ENCODE peak calls at places on chromosomes 13 and 19, in seven cellular contexts. X, V, T, E, K, A and Z are unnamed samples.
A peak's percentile ranks its signal among the peaks of the same experiment; 100 is the strongest.

GRCh38 chr13:25170554-25171107 is 1.5 kb downstream of the AMER2 start:
- DNase-seq in X (no peak), V (no peak), T (peak; percentile 50), E (no peak), K (peak; percentile 73), A (no peak), Z (no peak)

GRCh38 chr19:743168-743687 is 7.7 kb upstream of the MISP start:
- DNase-seq in X (no peak), V (peak; percentile 41), T (no peak), E (no peak), K (no peak), A (no peak), Z (no peak)

GRCh38 chr13:48678316-48678715 is 24.6 kb downstream of the CYSLTR2 start:
- DNase-seq in X (no peak), V (no peak), T (no peak), E (no peak), K (no peak), A (no peak), Z (no peak)

GRCh38 chr13:91659583-91660415 is 261.4 kb downstream of the GPC5 start:
- DNase-seq in X (no peak), V (no peak), T (no peak), E (peak; percentile 2), K (no peak), A (no peak), Z (no peak)

GRCh38 chr13:28621439-28621838 is 37.5 kb upstream of the POMP start:
- DNase-seq in X (no peak), V (no peak), T (no peak), E (no peak), K (no peak), A (no peak), Z (no peak)

GRCh38 chr13:109836629-109837607 is 50.5 kb upstream of the IRS2 start:
- DNase-seq in X (no peak), V (no peak), T (no peak), E (peak; percentile 38), K (no peak), A (peak; percentile 13), Z (no peak)

GRCh38 chr13:96294930-96295657 is 205.2 kb downstream of the HS6ST3 start:
- DNase-seq in X (no peak), V (no peak), T (no peak), E (no peak), K (no peak), A (no peak), Z (no peak)

GRCh38 chr19:21084343-21084742 is 2.3 kb downstream of the ZNF714 start:
- DNase-seq in X (no peak), V (no peak), T (no peak), E (peak; percentile 12), K (no peak), A (no peak), Z (no peak)

GRCh38 chr19:21505459-21506393 is at the start of gene ZNF429:
- DNase-seq in X (no peak), V (peak; percentile 94), T (peak; percentile 90), E (peak; percentile 60), K (peak; percentile 88), A (peak; percentile 87), Z (peak; percentile 93)

GRCh38 chr13:19159761-19160420 is 21.7 kb downstream of the TUBA3C start:
- DNase-seq in X (no peak), V (no peak), T (no peak), E (no peak), K (no peak), A (no peak), Z (no peak)

GRCh38 chr19:19447536-19448237 is 42.2 kb downstream of the GATAD2A start:
- DNase-seq in X (no peak), V (no peak), T (no peak), E (no peak), K (no peak), A (no peak), Z (no peak)

GRCh38 chr13:87344176-87344575 is 327.0 kb upstream of the SLITRK5 start:
- DNase-seq in X (no peak), V (no peak), T (no peak), E (no peak), K (no peak), A (no peak), Z (no peak)

GRCh38 chr13:79593611-79594275 is 112.8 kb downstream of the NDFIP2 start:
- DNase-seq in X (no peak), V (no peak), T (peak; percentile 44), E (no peak), K (no peak), A (no peak), Z (no peak)

GRCh38 chr19:33883869-33884519 is 87.3 kb downstream of the KCTD15 start:
- DNase-seq in X (no peak), V (no peak), T (peak; percentile 80), E (no peak), K (peak; percentile 59), A (no peak), Z (no peak)

GRCh38 chr19:17780781-17781180 is 14.2 kb upstream of the B3GNT3 start:
- DNase-seq in X (no peak), V (no peak), T (no peak), E (no peak), K (no peak), A (no peak), Z (no peak)

GRCh38 chr19:17788632-17789031 is 6.3 kb upstream of the B3GNT3 start:
- DNase-seq in X (no peak), V (no peak), T (no peak), E (no peak), K (no peak), A (no peak), Z (no peak)

GRCh38 chr19:17779281-17779930 is 15.5 kb upstream of the B3GNT3 start:
- DNase-seq in X (peak; percentile 93), V (peak; percentile 81), T (peak; percentile 49), E (no peak), K (peak; percentile 79), A (no peak), Z (peak; percentile 40)

GRCh38 chr19:17787274-17787913 is 7.5 kb upstream of the B3GNT3 start:
- DNase-seq in X (no peak), V (no peak), T (no peak), E (no peak), K (no peak), A (no peak), Z (no peak)

GRCh38 chr19:17784201-17785008 is 10.5 kb upstream of the B3GNT3 start:
- DNase-seq in X (no peak), V (peak; percentile 81), T (peak; percentile 93), E (no peak), K (peak; percentile 96), A (peak; percentile 49), Z (peak; percentile 68)
- TF ChIP-seq JUND in X (no peak), V (no peak), T (no peak), E (no peak), K (no peak), A (no peak), Z (no peak)

GRCh38 chr13:78161266-78161665 is 242.6 kb upstream of the EDNRB start:
- DNase-seq in X (no peak), V (no peak), T (no peak), E (no peak), K (no peak), A (no peak), Z (no peak)

GRCh38 chr13:78160793-78161192 is 242.2 kb upstream of the EDNRB start:
- DNase-seq in X (no peak), V (no peak), T (no peak), E (no peak), K (no peak), A (no peak), Z (no peak)
- TF ChIP-seq JUND in X (no peak), V (no peak), T (peak; percentile 15), E (no peak), K (no peak), A (no peak), Z (no peak)

DNA sequence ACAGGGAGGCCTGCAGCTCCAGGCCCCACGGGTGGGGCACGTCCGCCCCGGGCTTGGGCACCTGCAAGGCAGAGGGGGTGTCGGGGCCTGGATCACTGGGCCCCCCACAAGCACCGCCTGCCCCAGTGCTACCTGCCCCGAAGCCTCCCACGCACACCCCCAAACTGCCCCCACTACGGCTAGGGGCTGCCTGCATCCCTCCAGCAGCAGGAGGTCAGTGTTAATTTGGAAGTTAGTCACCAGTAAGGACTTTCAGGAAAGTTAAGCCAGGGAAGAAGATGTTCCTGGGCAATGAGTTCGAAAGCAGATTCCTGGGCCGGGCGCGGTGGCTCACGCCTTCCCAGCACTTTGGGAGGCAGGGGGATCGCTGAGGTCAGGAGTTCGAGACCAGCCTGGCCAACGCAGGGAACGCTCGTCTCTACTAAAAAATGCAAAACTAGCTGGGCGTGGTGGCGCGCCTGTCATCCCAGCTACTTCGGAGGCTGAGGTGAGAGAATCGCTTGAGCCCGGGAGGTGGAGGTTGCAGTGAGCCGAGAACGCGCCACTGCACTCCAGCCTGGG is 5.5 kb downstream of the PEAK3 start:
- DNase-seq in X (no peak), V (no peak), T (peak; percentile 24), E (no peak), K (no peak), A (no peak), Z (no peak)
- TF ChIP-seq JUND in X (no peak), V (no peak), T (no peak), E (no peak), K (no peak), A (no peak), Z (no peak)

GRCh38 chr13:75547917-75548316 is 1.7 kb upstream of the UCHL3 start:
- DNase-seq in X (no peak), V (no peak), T (no peak), E (no peak), K (no peak), A (no peak), Z (no peak)
- TF ChIP-seq JUND in X (no peak), V (no peak), T (no peak), E (no peak), K (no peak), A (no peak), Z (no peak)

GRCh38 chr13:72527333-72527732 is 200.1 kb downstream of the MZT1 start:
- DNase-seq in X (no peak), V (no peak), T (no peak), E (no peak), K (no peak), A (peak; percentile 15), Z (no peak)

GRCh38 chr13:72535076-72535475 is 192.4 kb downstream of the MZT1 start:
- DNase-seq in X (no peak), V (no peak), T (no peak), E (no peak), K (no peak), A (no peak), Z (no peak)

DNA sequence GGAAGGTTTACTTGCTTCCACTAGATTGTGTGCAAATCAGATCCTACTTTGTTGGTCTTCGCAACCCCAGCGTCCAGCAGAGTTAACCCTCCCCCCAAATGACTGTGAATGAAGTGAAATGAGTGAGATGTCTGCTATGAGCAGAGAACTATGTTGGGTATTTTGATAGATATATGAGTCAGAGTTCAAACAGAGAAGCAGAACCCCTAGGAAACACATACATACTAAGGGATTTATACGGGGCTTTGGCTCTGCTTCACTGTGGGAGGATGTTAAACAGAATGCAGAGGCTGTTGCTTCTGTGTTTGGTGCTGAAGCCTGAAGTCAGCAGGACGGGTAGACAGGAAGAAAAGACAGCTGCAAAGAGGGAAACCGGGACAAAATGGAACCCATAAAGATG is 197.0 kb downstream of the MZT1 start:
- DNase-seq in X (no peak), V (no peak), T (no peak), E (no peak), K (no peak), A (no peak), Z (no peak)
- TF ChIP-seq JUND in X (no peak), V (no peak), T (no peak), E (no peak), K (no peak), A (no peak), Z (no peak)